ENCODE peak calls at places on chromosomes 12 and 14, in five cellular contexts. D is heart left ventricle, K is fibroblast of lung, N is BE2C, V is prostate gland. F is an unnamed sample.

GRCh38 chr12:9796346-9796745 is 30.9 kb upstream of the KLRF1 start:
- DNase-seq in D (no peak), K (no peak), N (no peak), V (no peak), F (no peak)

GRCh38 chr14:91920526-91920925 is 27.0 kb downstream of the FBLN5 start:
- DNase-seq in D (no peak), K (no peak), N (no peak), V (no peak), F (no peak)

GRCh38 chr14:56056031-56056430 is 62.2 kb upstream of the PELI2 start:
- DNase-seq in D (no peak), K (no peak), N (no peak), V (no peak), F (no peak)

GRCh38 chr12:6925543-6926279 is 2.0 kb upstream of the ATN1 start:
- DNase-seq in D (peak), K (peak), N (peak), V (peak), F (peak)

GRCh38 chr12:106284294-106285105 is 18.0 kb upstream of the TCP11L2 start:
- DNase-seq in D (no peak), K (no peak), N (no peak), V (peak), F (no peak)

GRCh38 chr12:2212537-2212936 is 159.8 kb downstream of the CACNA1C start:
- DNase-seq in D (no peak), K (no peak), N (no peak), V (no peak), F (no peak)

GRCh38 chr12:127680516-127680915 is 586.5 kb upstream of the TMEM132C start:
- DNase-seq in D (no peak), K (peak), N (no peak), V (no peak), F (no peak)

GRCh38 chr14:56100556-56100955 is 17.7 kb upstream of the PELI2 start:
- DNase-seq in D (no peak), K (no peak), N (no peak), V (no peak), F (no peak)

GRCh38 chr12:109671482-109671881 is 42.1 kb upstream of the FAM222A start:
- DNase-seq in D (no peak), K (no peak), N (no peak), V (no peak), F (no peak)

GRCh38 chr12:71846322-71846940 is 6.9 kb downstream of the TBC1D15 start:
- DNase-seq in D (no peak), K (peak), N (no peak), V (no peak), F (no peak)

GRCh38 chr14:95025218-95025617 is 132.1 kb downstream of the DICER1 start:
- DNase-seq in D (no peak), K (no peak), N (no peak), V (no peak), F (no peak)

GRCh38 chr14:20628063-20628854 is 13.2 kb downstream of the OR6S1 start:
- DNase-seq in D (no peak), K (no peak), N (no peak), V (no peak), F (no peak)

GRCh38 chr12:116463366-116463765 is 95.8 kb upstream of the MAP1LC3B2 start:
- DNase-seq in D (no peak), K (no peak), N (no peak), V (no peak), F (no peak)

GRCh38 chr12:112822056-112822455 is 30.5 kb downstream of the RPH3A start:
- DNase-seq in D (no peak), K (no peak), N (peak), V (no peak), F (no peak)

GRCh38 chr12:43551271-43551970 is 582 bp downstream of the ADAMTS20 start:
- DNase-seq in D (no peak), K (peak), N (no peak), V (no peak), F (no peak)
- TF ChIP-seq CTCF in D (no peak), K (no peak), N (no peak), V (no peak), F (no peak)

GRCh38 chr12:50924131-50924438 is 28.3 kb upstream of the HIGD1C start:
- DNase-seq in D (no peak), K (no peak), N (no peak), V (no peak), F (no peak)
- H3K4me3 ChIP-seq in D (peak), K (peak), N (peak), V (peak), F (peak)

DNA sequence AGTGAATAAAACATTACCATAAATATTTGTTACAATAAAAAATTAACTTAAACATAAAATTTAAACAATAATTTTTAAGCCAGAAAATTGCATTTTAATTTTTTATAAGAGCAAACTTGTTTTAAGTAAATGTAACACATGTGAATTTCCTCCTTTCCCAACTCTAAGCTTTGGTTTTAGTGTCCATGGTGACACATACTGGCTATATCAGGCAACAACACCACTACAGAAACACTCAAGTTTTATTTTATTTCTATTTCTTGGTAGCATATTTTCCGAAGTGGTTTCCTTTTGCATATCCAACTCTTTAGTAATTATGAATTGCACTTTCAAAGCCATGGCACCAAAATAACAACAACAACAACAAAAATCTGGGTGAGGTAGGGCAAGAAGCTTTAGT is 2.2 kb downstream of the NELL2 start:
- DNase-seq in D (no peak), K (peak), N (no peak), V (no peak), F (peak)
- TF ChIP-seq CTCF in D (no peak), K (no peak), N (no peak), V (no peak), F (peak)

DNA sequence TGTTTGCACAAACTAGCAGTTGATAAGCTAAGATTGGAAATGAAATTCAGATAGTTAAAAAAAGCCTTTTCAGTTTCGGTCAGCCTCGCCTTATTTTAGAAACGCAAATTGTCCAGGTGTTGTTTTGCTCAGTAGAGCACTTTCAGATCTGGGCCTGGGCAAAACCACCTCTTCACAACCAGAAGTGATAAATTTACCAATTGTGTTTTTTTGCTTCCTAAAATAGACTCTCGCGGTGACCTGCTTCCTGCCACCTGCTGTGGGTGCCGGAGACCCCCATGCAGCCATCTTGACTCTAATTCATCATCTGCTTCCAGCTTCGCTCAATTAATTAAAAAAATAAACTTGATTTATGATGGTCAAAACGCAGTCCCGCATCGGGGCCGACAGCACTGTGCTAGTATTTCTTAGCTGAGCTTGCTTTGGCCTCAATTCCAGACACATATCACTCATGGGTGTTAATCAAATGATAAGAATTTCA is 335.6 kb downstream of the TMEM121 start:
- DNase-seq in D (no peak), K (no peak), N (peak), V (no peak), F (no peak)
- H3K4me3 ChIP-seq in D (no peak), K (no peak), N (no peak), V (no peak), F (no peak)